ENCODE peak calls at places on chromosomes 1 and 21, in five cellular contexts. W is brain microvascular endothelial cell, O is left lung, L is IMR-90, Q is AG04450. U is an unnamed sample.

GRCh38 chr1:24501371-24502167 is 1.1 kb upstream of the RCAN3 start:
- DNase-seq in O (no peak), L (no peak), Q (no peak), W (peak; percentile 24), U (peak; percentile 50)

GRCh38 chr1:53138991-53139884 is 3.2 kb downstream of the SLC1A7 start:
- DNase-seq in W (no peak), L (peak; percentile 43), Q (no peak), O (no peak), U (no peak)

GRCh38 chr1:8096105-8097011 is 70.2 kb upstream of the ERRFI1 start:
- DNase-seq in L (peak; percentile 85), W (no peak), O (no peak), Q (no peak), U (peak; percentile 97)

GRCh38 chr1:60696512-60696911 is 385.8 kb upstream of the NFIA start:
- DNase-seq in W (no peak), O (no peak), L (no peak), Q (no peak), U (no peak)

GRCh38 chr1:96236156-96236739 is 485.3 kb upstream of the PTBP2 start:
- DNase-seq in Q (peak; percentile 30), L (peak; percentile 75), O (no peak), W (peak; percentile 66), U (no peak)

GRCh38 chr1:151199860-151200581 is 1.7 kb downstream of the PIP5K1A start:
- DNase-seq in W (peak; percentile 79), Q (peak; percentile 71), L (peak; percentile 94), O (no peak), U (peak; percentile 92)

GRCh38 chr1:72918939-72919338 is 636.6 kb upstream of the NEGR1 start:
- DNase-seq in W (no peak), O (no peak), L (no peak), Q (no peak), U (no peak)

GRCh38 chr1:42214447-42214871 is 49.9 kb upstream of the GUCA2A start:
- DNase-seq in W (peak; percentile 69), Q (no peak), L (peak; percentile 80), O (no peak), U (no peak)

GRCh38 chr1:185840880-185841279 is 106.7 kb downstream of the HMCN1 start:
- DNase-seq in W (no peak), O (no peak), L (no peak), Q (no peak), U (no peak)

GRCh38 chr1:67937651-67938050 is 104.4 kb upstream of the GNG12 start:
- DNase-seq in L (peak; percentile 73), W (peak; percentile 32), O (no peak), Q (peak; percentile 33), U (no peak)

GRCh38 chr1:170687625-170688024 is 23.7 kb downstream of the PRRX1 start:
- DNase-seq in Q (no peak), L (no peak), W (no peak), O (no peak), U (no peak)

GRCh38 chr21:33028759-33029511 is 3.2 kb downstream of the OLIG2 start:
- DNase-seq in Q (no peak), L (peak; percentile 14), W (no peak), O (peak; percentile 86), U (no peak)

GRCh38 chr1:16018749-16019515 is 1.1 kb upstream of the HSPB7 start:
- DNase-seq in O (peak; percentile 41), Q (no peak), L (no peak), W (no peak), U (no peak)

GRCh38 chr21:35578350-35578782 is 482.0 kb downstream of the SETD4 start:
- DNase-seq in L (peak; percentile 93), O (no peak), W (peak; percentile 76), Q (peak; percentile 67), U (peak; percentile 76)

GRCh38 chr21:34510148-34511142 is 1.6 kb downstream of the KCNE1 start:
- DNase-seq in Q (no peak), L (peak; percentile 68), O (peak; percentile 94), W (peak; percentile 64), U (peak; percentile 49)

GRCh38 chr1:150563340-150564038 is 14.3 kb downstream of the ADAMTSL4 start:
- DNase-seq in O (no peak), Q (no peak), L (peak; percentile 43), W (no peak), U (peak; percentile 71)

GRCh38 chr21:28421716-28422480 is 570.8 kb downstream of the LTN1 start:
- DNase-seq in Q (no peak), W (peak; percentile 47), L (peak; percentile 78), O (no peak), U (peak; percentile 54)

GRCh38 chr1:226512076-226512728 is 36.4 kb upstream of the STUM start:
- DNase-seq in O (no peak), W (no peak), Q (no peak), L (no peak), U (peak; percentile 83)

GRCh38 chr1:151946366-151946764 is 37.1 kb upstream of the THEM4 start:
- DNase-seq in W (no peak), O (no peak), Q (no peak), L (no peak), U (peak; percentile 95)

GRCh38 chr1:30857964-30858363 is 50.6 kb downstream of the SDC3 start:
- DNase-seq in O (no peak), L (no peak), Q (no peak), W (no peak), U (no peak)

GRCh38 chr1:30853350-30853749 is 55.2 kb downstream of the SDC3 start:
- DNase-seq in Q (no peak), O (no peak), L (no peak), W (no peak), U (no peak)

GRCh38 chr1:30857062-30857461 is 51.5 kb downstream of the SDC3 start:
- DNase-seq in O (no peak), L (no peak), Q (no peak), W (no peak), U (no peak)

GRCh38 chr1:30856260-30856790 is 52.2 kb downstream of the SDC3 start:
- DNase-seq in L (no peak), O (no peak), W (peak; percentile 43), Q (no peak), U (no peak)

DNA sequence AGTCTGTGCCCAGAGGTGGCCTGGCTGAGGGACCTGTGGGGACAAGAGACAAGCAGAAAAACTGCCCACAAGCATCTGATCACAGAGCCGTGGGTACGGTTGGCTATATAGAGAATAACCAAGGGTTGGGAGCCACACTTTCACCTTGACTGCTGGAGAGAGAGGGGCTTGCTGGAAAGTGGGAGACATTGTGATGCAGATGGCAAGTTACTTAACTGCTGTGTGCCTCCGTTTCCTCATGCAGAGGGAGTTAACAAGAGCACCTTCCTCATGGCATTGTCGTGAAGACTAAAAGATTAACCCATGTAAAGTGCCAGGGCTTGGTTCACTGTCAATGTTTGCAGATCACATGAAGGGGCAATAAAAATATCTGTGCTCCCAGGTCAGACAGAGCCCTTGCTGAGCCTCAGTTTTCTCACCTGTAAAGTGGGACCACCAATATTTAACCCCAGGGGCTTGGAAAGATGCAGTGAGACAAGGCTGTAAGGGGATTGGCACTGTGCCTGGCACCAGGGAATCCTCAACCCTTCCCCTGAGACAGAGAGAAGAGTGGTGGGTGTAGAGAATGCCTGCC is 52.8 kb downstream of the SDC3 start:
- DNase-seq in O (no peak), Q (no peak), W (no peak), L (no peak), U (no peak)
- H3K27me3 ChIP-seq in O (no peaks in the 10 kb centered on the region), Q (no peaks in the 10 kb centered on the region), W (no peaks in the 10 kb centered on the region), L (no peaks in the 10 kb centered on the region), U (peaks cover 8% of the 10 kb centered on the region)

DNA sequence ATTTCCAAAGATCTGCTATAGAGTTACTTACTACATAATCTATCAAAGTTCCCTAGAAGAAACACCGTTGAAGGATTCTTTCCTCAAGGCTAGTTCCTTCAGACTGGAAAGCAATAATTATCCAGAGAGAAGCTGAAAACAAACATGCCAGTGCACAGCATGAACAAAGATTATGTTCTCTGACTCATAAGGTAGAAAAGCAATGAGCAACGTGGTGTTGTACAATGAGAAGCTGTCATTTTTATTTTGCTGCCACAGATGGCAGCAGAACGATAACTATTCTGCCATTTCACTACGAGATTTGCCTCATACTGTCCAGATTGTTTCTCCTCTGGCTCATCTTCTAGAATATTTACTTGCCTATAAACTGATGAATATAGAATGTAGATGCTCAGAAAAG is 10.7 kb downstream of the EXTL2 start:
- DNase-seq in O (no peak), Q (no peak), W (peak; percentile 68), L (peak; percentile 71), U (peak; percentile 55)
- TF ChIP-seq CTCF in O (no peak), Q (peak; percentile 7), W (peak; percentile 32), L (peak; percentile 21), U (peak; percentile 69)

GRCh38 chr1:18018381-18018780 is 89.2 kb upstream of the IGSF21 start:
- DNase-seq in W (no peak), L (no peak), O (no peak), Q (no peak), U (no peak)

GRCh38 chr1:18020021-18020817 is 87.4 kb upstream of the IGSF21 start:
- DNase-seq in O (no peak), Q (no peak), W (no peak), L (no peak), U (no peak)

GRCh38 chr1:18015719-18016118 is 91.9 kb upstream of the IGSF21 start:
- DNase-seq in W (no peak), O (no peak), L (no peak), Q (no peak), U (no peak)

GRCh38 chr1:18021242-18021641 is 86.4 kb upstream of the IGSF21 start:
- DNase-seq in O (no peak), L (no peak), W (no peak), Q (no peak), U (no peak)
- H3K27me3 ChIP-seq in O (peaks cover 62% of the 10 kb centered on the region), L (no peaks in the 10 kb centered on the region), W (no peaks in the 10 kb centered on the region), Q (no peaks in the 10 kb centered on the region), U (no peaks in the 10 kb centered on the region)

GRCh38 chr1:81804320-81804719 is 3.6 kb downstream of the ADGRL2 start:
- DNase-seq in L (no peak), O (no peak), W (no peak), Q (no peak), U (no peak)
- TF ChIP-seq CTCF in L (no peak), O (no peak), W (no peak), Q (no peak), U (no peak)

DNA sequence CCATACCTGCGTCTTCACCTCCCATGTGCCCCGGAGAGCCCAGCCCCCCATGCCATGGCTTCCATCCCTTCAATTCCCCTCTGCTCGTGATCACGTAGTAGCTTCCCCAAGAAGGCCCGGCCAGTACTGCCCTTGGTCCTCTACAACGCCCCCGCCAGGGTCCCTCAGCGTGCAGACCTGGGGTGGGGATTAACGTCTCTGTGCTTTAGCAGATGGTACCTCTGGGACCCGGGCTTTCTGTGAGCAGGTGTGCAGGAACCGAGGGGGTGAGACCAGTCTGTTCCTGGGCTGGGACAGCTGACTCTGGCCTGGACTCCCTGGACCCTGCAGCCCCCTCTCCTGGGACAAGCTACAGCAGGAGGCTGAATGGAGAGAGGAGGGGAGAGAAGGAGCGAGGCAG is 1.2 kb downstream of the PLCH2 start:
- DNase-seq in Q (no peak), W (no peak), L (no peak), O (no peak), U (no peak)
- H3K27me3 ChIP-seq in Q (peaks cover 20% of the 10 kb centered on the region), W (no peaks in the 10 kb centered on the region), L (peaks cover 23% of the 10 kb centered on the region), O (peaks cover 63% of the 10 kb centered on the region), U (no peaks in the 10 kb centered on the region)

GRCh38 chr1:2212542-2213491 is 15.3 kb upstream of the SKI start:
- DNase-seq in Q (peak; percentile 90), W (peak; percentile 97), L (peak; percentile 96), O (peak; percentile 95), U (no peak)
- TF ChIP-seq CTCF in Q (no peak), W (peak; percentile 50), L (peak; percentile 42), O (peak; percentile 32), U (peak; percentile 54)

GRCh38 chr1:229470406-229471043 is 36.6 kb upstream of the ACTA1 start:
- DNase-seq in L (no peak), O (no peak), Q (no peak), W (no peak), U (no peak)
- H3K27me3 ChIP-seq in L (no peaks in the 10 kb centered on the region), O (no peaks in the 10 kb centered on the region), Q (no peaks in the 10 kb centered on the region), W (no peaks in the 10 kb centered on the region), U (no peaks in the 10 kb centered on the region)

U was measured in foreskin keratinocyte.